ENCODE peak calls at places on chromosomes 1 and 21, in six cellular contexts. Q is GM23248; X is CD4-positive, alpha-beta memory T cell; I is right cardiac atrium; W is heart right ventricle; Y is upper lobe of right lung. V is an unnamed sample.

GRCh38 chr1:58773406-58773840 is 10.4 kb downstream of the JUN start:
- DNase-seq in X (no peak), W (peak; percentile 91), Y (no peak), Q (peak; percentile 52), I (peak; percentile 69), V (no peak)

GRCh38 chr21:33201945-33202344 is 27.8 kb upstream of the IFNAR2 start:
- DNase-seq in Q (peak; percentile 37), X (no peak), Y (no peak), W (no peak), I (no peak), V (no peak)

GRCh38 chr21:42461881-42462877 is 33.8 kb downstream of the RSPH1 start:
- DNase-seq in Y (no peak), W (no peak), I (no peak), Q (no peak), X (no peak), V (peak; percentile 78)

GRCh38 chr1:66624412-66625060 is 90.6 kb downstream of the SGIP1 start:
- DNase-seq in Q (peak; percentile 88), I (no peak), Y (no peak), X (no peak), W (no peak), V (no peak)

GRCh38 chr1:165898837-165899236 is 71.4 kb downstream of the UCK2 start:
- DNase-seq in X (no peak), Q (peak; percentile 98), Y (no peak), W (peak; percentile 60), I (no peak), V (no peak)

GRCh38 chr1:111505641-111506119 is 2.2 kb upstream of the ADORA3 start:
- DNase-seq in X (no peak), I (no peak), Q (no peak), W (no peak), Y (no peak), V (no peak)

GRCh38 chr1:19452221-19452663 is 33.1 kb downstream of the CAPZB start:
- DNase-seq in X (no peak), Q (peak; percentile 97), Y (no peak), W (no peak), I (peak; percentile 87), V (no peak)

GRCh38 chr1:21703318-21703963 is 34.3 kb upstream of the RAP1GAP start:
- DNase-seq in I (no peak), X (no peak), Q (peak; percentile 93), Y (no peak), W (no peak), V (peak; percentile 13)

GRCh38 chr1:219072329-219072728 is 101.3 kb upstream of the LYPLAL1 start:
- DNase-seq in Q (no peak), W (no peak), Y (no peak), X (no peak), I (no peak), V (no peak)

GRCh38 chr1:29812397-29813135 is 576.2 kb downstream of the PTPRU start:
- DNase-seq in Q (no peak), W (no peak), X (no peak), I (no peak), Y (no peak), V (no peak)

GRCh38 chr1:49163041-49163440 is 386.4 kb upstream of the BEND5 start:
- DNase-seq in Y (no peak), X (no peak), Q (peak; percentile 29), I (no peak), W (no peak), V (no peak)

GRCh38 chr1:12754738-12755137 is 8.7 kb downstream of the CFAP107 start:
- DNase-seq in X (no peak), Q (no peak), I (no peak), W (no peak), Y (no peak), V (no peak)

GRCh38 chr1:27380223-27380622 is 2.9 kb downstream of the CD164L2 start:
- DNase-seq in Y (no peak), X (no peak), W (no peak), I (no peak), Q (peak; percentile 50), V (no peak)

GRCh38 chr1:167517535-167518330 is 596 bp downstream of the CD247 start:
- DNase-seq in Q (peak; percentile 30), W (no peak), X (peak; percentile 94), Y (no peak), I (no peak), V (no peak)

GRCh38 chr1:225378880-225379279 is 49.0 kb downstream of the LBR start:
- DNase-seq in W (peak; percentile 11), Y (no peak), Q (peak; percentile 78), I (peak; percentile 25), X (no peak), V (no peak)

GRCh38 chr1:160124709-160125478 is 9.3 kb downstream of the ATP1A2 start:
- DNase-seq in I (no peak), W (peak; percentile 27), X (no peak), Q (peak; percentile 90), Y (peak; percentile 35), V (no peak)

GRCh38 chr1:21783679-21784603 is 992 bp upstream of the USP48 start:
- DNase-seq in Q (peak; percentile 91), I (peak; percentile 25), W (no peak), X (no peak), Y (peak; percentile 66), V (peak; percentile 95)

GRCh38 chr1:966135-966602 is at the start of gene PLEKHN1:
- DNase-seq in Y (no peak), X (peak; percentile 53), Q (peak; percentile 75), I (no peak), W (no peak), V (no peak)

GRCh38 chr1:6026095-6026809 is 19.4 kb upstream of the KCNAB2 start:
- DNase-seq in X (peak; percentile 96), W (peak; percentile 81), Y (peak; percentile 96), Q (no peak), I (peak; percentile 70), V (peak; percentile 98)

GRCh38 chr1:110339427-110340206 is 440 bp downstream of the RBM15 start:
- DNase-seq in W (peak; percentile 53), I (peak; percentile 60), Q (peak; percentile 79), Y (peak; percentile 81), X (peak; percentile 82), V (peak; percentile 55)

GRCh38 chr1:245046764-245047163 is 108.0 kb upstream of the KIF26B start:
- DNase-seq in X (no peak), W (no peak), Y (no peak), I (no peak), Q (no peak), V (no peak)

GRCh38 chr1:214694769-214695168 is 91.8 kb downstream of the CENPF start:
- DNase-seq in Y (no peak), Q (no peak), X (no peak), W (no peak), I (no peak), V (no peak)

GRCh38 chr1:113784104-113784779 is 25.0 kb upstream of the PHTF1 start:
- DNase-seq in Q (no peak), X (peak; percentile 38), I (no peak), W (no peak), Y (no peak), V (no peak)

DNA sequence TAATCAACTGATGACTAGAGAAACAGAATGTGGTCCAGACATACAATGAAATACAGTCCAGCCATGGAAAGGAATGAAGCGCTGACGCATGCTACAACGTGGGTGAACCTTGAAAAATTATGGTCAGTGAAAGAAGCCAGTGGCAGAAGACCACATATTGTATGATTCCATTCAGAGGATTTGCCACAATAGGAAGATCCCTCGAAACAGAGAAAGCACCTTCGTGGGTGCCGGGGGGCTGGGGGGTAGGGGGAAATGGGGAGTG is 106.6 kb downstream of the ETS2 start:
- DNase-seq in I (no peak), W (no peak), X (no peak), Q (no peak), Y (no peak), V (no peak)
- H3K27ac ChIP-seq in I (no peak overlapping the region), W (peak overlapping the region; percentile 88), X (no peak overlapping the region), Q (no peak overlapping the region), Y (no peak overlapping the region), V (no peak overlapping the region)

GRCh38 chr21:43603641-43604504 is 55.4 kb downstream of the HSF2BP start:
- DNase-seq in X (no peak), I (no peak), Y (no peak), W (no peak), Q (peak; percentile 58), V (no peak)

GRCh38 chr21:43603230-43603626 is 56.1 kb downstream of the HSF2BP start:
- DNase-seq in I (no peak), Q (no peak), X (no peak), W (peak; percentile 22), Y (no peak), V (no peak)

GRCh38 chr21:43604505-43605204 is 54.6 kb downstream of the HSF2BP start:
- DNase-seq in I (no peak), Q (no peak), X (no peak), Y (no peak), W (no peak), V (no peak)

GRCh38 chr21:43600642-43601397 is 58.5 kb downstream of the HSF2BP start:
- DNase-seq in Q (peak; percentile 91), X (no peak), I (no peak), W (no peak), Y (no peak), V (peak; percentile 51)

GRCh38 chr21:43602277-43603229 is 56.7 kb downstream of the HSF2BP start:
- DNase-seq in Y (no peak), Q (no peak), X (no peak), I (no peak), W (no peak), V (no peak)
- H3K27ac ChIP-seq in Y (peak overlapping the region; percentile 37), Q (no peak overlapping the region), X (no peak overlapping the region), I (peak overlapping the region; percentile 1), W (no peak overlapping the region), V (no peak overlapping the region)

GRCh38 chr21:35303085-35303484 is 254.0 kb upstream of the RUNX1 start:
- DNase-seq in I (no peak), X (no peak), Y (no peak), W (no peak), Q (peak; percentile 91), V (no peak)
- H3K27ac ChIP-seq in I (no peak overlapping the region), X (no peak overlapping the region), Y (no peak overlapping the region), W (no peak overlapping the region), Q (peak overlapping the region; percentile 33), V (no peak overlapping the region)

GRCh38 chr1:153532769-153533599 is 2.8 kb downstream of the S100A6 start:
- DNase-seq in X (peak; percentile 80), Y (peak; percentile 93), W (peak; percentile 82), Q (peak; percentile 93), I (peak; percentile 87), V (peak; percentile 99)

GRCh38 chr1:153534226-153534932 is 1.4 kb downstream of the S100A6 start:
- DNase-seq in Q (peak; percentile 81), X (no peak), W (no peak), Y (peak; percentile 23), I (no peak), V (no peak)

GRCh38 chr1:153534933-153535663 is 693 bp downstream of the S100A6 start:
- DNase-seq in W (peak; percentile 62), X (no peak), I (peak; percentile 75), Y (peak; percentile 88), Q (peak; percentile 75), V (no peak)

GRCh38 chr1:153532161-153532560 is 3.6 kb downstream of the S100A6 start:
- DNase-seq in W (no peak), Y (peak; percentile 6), X (peak; percentile 82), I (no peak), Q (no peak), V (peak; percentile 71)

DNA sequence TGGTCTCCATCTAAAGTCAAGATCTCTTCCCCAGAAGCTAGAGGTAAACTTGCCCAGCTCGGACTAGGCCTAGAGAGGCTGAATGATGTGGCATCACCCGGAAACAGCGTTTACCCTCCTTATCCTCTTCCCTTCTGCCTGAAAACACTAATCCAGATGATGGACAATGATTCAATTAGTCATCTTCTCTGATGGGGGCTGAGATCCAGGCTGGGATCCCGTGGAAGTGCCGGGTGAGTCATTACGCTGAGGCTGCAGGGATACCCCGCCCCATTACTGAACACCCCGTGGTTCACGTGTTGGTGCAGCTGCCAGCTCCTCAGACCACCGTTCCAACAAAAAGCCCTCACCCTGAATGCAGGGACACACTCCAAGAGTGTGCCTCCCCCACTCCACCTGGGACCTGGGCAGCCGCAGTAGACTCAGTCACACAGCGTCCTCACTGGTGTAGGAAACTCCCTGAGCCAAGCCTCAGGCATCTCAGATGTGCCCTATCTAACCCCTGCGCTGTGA is 2.0 kb downstream of the S100A6 start:
- DNase-seq in W (no peak), X (peak; percentile 65), I (peak; percentile 81), Y (peak; percentile 70), Q (peak; percentile 93), V (peak; percentile 85)
- H3K27ac ChIP-seq in W (peak overlapping the region; percentile 98), X (peak overlapping the region; percentile 92), I (peak overlapping the region; percentile 61), Y (peak overlapping the region; percentile 99), Q (peak overlapping the region; percentile 97), V (peak overlapping the region; percentile 81)

V was measured in WERI-Rb-1.